ENCODE peak calls at places on chromosomes 13 and 19, in seven cellular contexts. X is choroid plexus epithelial cell; E is GM04504; M is dorsolateral prefrontal cortex; I is stimulated activated CD4-positive, alpha-beta T cell treated with anti-CD3 and anti-CD28 coated beads, Interleukin-4, amount 100 ng/mL, for 4 hours; W is fibroblast of the aortic adventitia; Z is AG08396. B is an unnamed sample.

GRCh38 chr19:49455729-49456128 is 2.7 kb downstream of the ALDH16A1 start:
- DNase-seq in X (no peak), E (peak), M (no peak), I (no peak), W (no peak), Z (no peak), B (no peak)

GRCh38 chr13:42114278-42114677 is 65.8 kb downstream of the DGKH start:
- DNase-seq in X (no peak), E (no peak), M (no peak), I (no peak), W (no peak), Z (no peak), B (no peak)

GRCh38 chr19:42191855-42192254 is 25.6 kb downstream of the DEDD2 start:
- DNase-seq in X (peak), E (no peak), M (no peak), I (no peak), W (peak), Z (peak), B (no peak)

GRCh38 chr19:46783670-46784069 is 4.7 kb downstream of the SLC1A5 start:
- DNase-seq in X (no peak), E (no peak), M (no peak), I (no peak), W (no peak), Z (no peak), B (no peak)

GRCh38 chr19:49712397-49712859 is 21.5 kb downstream of the CPT1C start:
- DNase-seq in X (peak), E (peak), M (no peak), I (no peak), W (peak), Z (no peak), B (no peak)

GRCh38 chr19:17647071-17648020 is 40.8 kb downstream of the UNC13A start:
- DNase-seq in X (no peak), E (no peak), M (no peak), I (no peak), W (no peak), Z (no peak), B (no peak)

GRCh38 chr13:33052446-33052845 is 36.2 kb downstream of the KL start:
- DNase-seq in X (peak), E (no peak), M (no peak), I (no peak), W (peak), Z (peak), B (no peak)

GRCh38 chr13:66114127-66114526 is 1116.0 kb downstream of the PCDH9 start:
- DNase-seq in X (no peak), E (peak), M (no peak), I (no peak), W (peak), Z (no peak), B (no peak)

GRCh38 chr19:4304509-4305252 is at the start of gene FSD1:
- DNase-seq in X (peak), E (peak), M (peak), I (peak), W (peak), Z (peak), B (peak)

B was measured in posterior cingulate gyrus.